ENCODE peak calls at places on chromosomes 16 and 17, in five cellular contexts. One of them, this sample, is unnamed.

GRCh38 chr17:34721326-34721725 is 141.9 kb downstream of the TMEM132E start:
- DNase-seq in prostate gland: peak
- DNase-seq in Peyer's patch: no peak
- DNase-seq in fibroblast of mammary gland: no peak
- DNase-seq in coronary artery: no peak
- DNase-seq in this sample: peak

GRCh38 chr17:80951121-80952090 is 40.2 kb upstream of the CHMP6 start:
- DNase-seq in prostate gland: no peak
- DNase-seq in Peyer's patch: no peak
- DNase-seq in fibroblast of mammary gland: no peak
- DNase-seq in coronary artery: no peak
- DNase-seq in this sample: no peak

GRCh38 chr17:51640108-51640622 is 379.8 kb downstream of the UTP18 start:
- DNase-seq in prostate gland: no peak
- DNase-seq in Peyer's patch: no peak
- DNase-seq in fibroblast of mammary gland: no peak
- DNase-seq in coronary artery: no peak
- DNase-seq in this sample: no peak

GRCh38 chr16:22077700-22078313 is 14.5 kb upstream of the VWA3A start:
- DNase-seq in prostate gland: peak
- DNase-seq in Peyer's patch: peak
- DNase-seq in fibroblast of mammary gland: peak
- DNase-seq in coronary artery: no peak
- DNase-seq in this sample: peak

GRCh38 chr16:76577003-76577402 is 299.8 kb downstream of the CNTNAP4 start:
- DNase-seq in prostate gland: no peak
- DNase-seq in Peyer's patch: no peak
- DNase-seq in fibroblast of mammary gland: no peak
- DNase-seq in coronary artery: no peak
- DNase-seq in this sample: no peak

GRCh38 chr16:20806168-20807050 is at the start of the genes ERI2 and REXO5:
- DNase-seq in prostate gland: peak
- DNase-seq in Peyer's patch: peak
- DNase-seq in fibroblast of mammary gland: peak
- DNase-seq in coronary artery: peak
- DNase-seq in this sample: peak

GRCh38 chr16:66287416-66287815 is 79.1 kb upstream of the CDH5 start:
- DNase-seq in prostate gland: no peak
- DNase-seq in Peyer's patch: no peak
- DNase-seq in fibroblast of mammary gland: no peak
- DNase-seq in coronary artery: peak
- DNase-seq in this sample: no peak

GRCh38 chr16:2768403-2769089 is 8.5 kb downstream of the ELOB start:
- DNase-seq in prostate gland: no peak
- DNase-seq in Peyer's patch: no peak
- DNase-seq in fibroblast of mammary gland: peak
- DNase-seq in coronary artery: no peak
- DNase-seq in this sample: no peak

GRCh38 chr17:12995896-12996295 is 21.9 kb downstream of the ELAC2 start:
- DNase-seq in prostate gland: no peak
- DNase-seq in Peyer's patch: no peak
- DNase-seq in fibroblast of mammary gland: no peak
- DNase-seq in coronary artery: no peak
- DNase-seq in this sample: no peak

GRCh38 chr16:2027024-2028010 is 615 bp downstream of the NHERF2 start:
- DNase-seq in prostate gland: no peak
- DNase-seq in Peyer's patch: no peak
- DNase-seq in fibroblast of mammary gland: no peak
- DNase-seq in coronary artery: no peak
- DNase-seq in this sample: peak

GRCh38 chr16:30458561-30459394 is 13.1 kb upstream of the SEPHS2 start:
- DNase-seq in prostate gland: no peak
- DNase-seq in Peyer's patch: peak
- DNase-seq in fibroblast of mammary gland: no peak
- DNase-seq in coronary artery: no peak
- DNase-seq in this sample: no peak

GRCh38 chr16:50547340-50547865 is 793 bp upstream of the NKD1 start:
- DNase-seq in prostate gland: peak
- DNase-seq in Peyer's patch: peak
- DNase-seq in fibroblast of mammary gland: no peak
- DNase-seq in coronary artery: no peak
- DNase-seq in this sample: no peak

GRCh38 chr17:50062323-50063243 is 6.7 kb downstream of the ITGA3 start:
- DNase-seq in prostate gland: peak
- DNase-seq in Peyer's patch: no peak
- DNase-seq in fibroblast of mammary gland: peak
- DNase-seq in coronary artery: peak
- DNase-seq in this sample: peak

GRCh38 chr17:38354466-38354865 is 2.8 kb downstream of the SOCS7 start:
- DNase-seq in prostate gland: no peak
- DNase-seq in Peyer's patch: no peak
- DNase-seq in fibroblast of mammary gland: no peak
- DNase-seq in coronary artery: no peak
- DNase-seq in this sample: no peak
- H3K4me3 ChIP-seq in prostate gland: no peak
- H3K4me3 ChIP-seq in Peyer's patch: no peak
- H3K4me3 ChIP-seq in fibroblast of mammary gland: no peak
- H3K4me3 ChIP-seq in coronary artery: peak
- H3K4me3 ChIP-seq in this sample: no peak

GRCh38 chr16:56192644-56192960 is 1.3 kb downstream of the GNAO1 start:
- DNase-seq in prostate gland: no peak
- DNase-seq in Peyer's patch: no peak
- DNase-seq in fibroblast of mammary gland: no peak
- DNase-seq in coronary artery: no peak
- DNase-seq in this sample: no peak
- H3K4me3 ChIP-seq in prostate gland: no peak
- H3K4me3 ChIP-seq in Peyer's patch: peak
- H3K4me3 ChIP-seq in fibroblast of mammary gland: no peak
- H3K4me3 ChIP-seq in coronary artery: peak
- H3K4me3 ChIP-seq in this sample: no peak

GRCh38 chr17:76416899-76417298 is 32.5 kb downstream of the SPHK1 start:
- DNase-seq in prostate gland: no peak
- DNase-seq in Peyer's patch: no peak
- DNase-seq in fibroblast of mammary gland: no peak
- DNase-seq in coronary artery: no peak
- DNase-seq in this sample: no peak

GRCh38 chr17:76419576-76420245 is 33.2 kb downstream of the UBE2O start:
- DNase-seq in prostate gland: no peak
- DNase-seq in Peyer's patch: no peak
- DNase-seq in fibroblast of mammary gland: no peak
- DNase-seq in coronary artery: no peak
- DNase-seq in this sample: no peak

GRCh38 chr17:76415786-76416185 is 31.4 kb downstream of the SPHK1 start:
- DNase-seq in prostate gland: no peak
- DNase-seq in Peyer's patch: no peak
- DNase-seq in fibroblast of mammary gland: no peak
- DNase-seq in coronary artery: no peak
- DNase-seq in this sample: no peak

GRCh38 chr17:76416447-76416846 is 32.0 kb downstream of the SPHK1 start:
- DNase-seq in prostate gland: no peak
- DNase-seq in Peyer's patch: no peak
- DNase-seq in fibroblast of mammary gland: no peak
- DNase-seq in coronary artery: no peak
- DNase-seq in this sample: no peak

DNA sequence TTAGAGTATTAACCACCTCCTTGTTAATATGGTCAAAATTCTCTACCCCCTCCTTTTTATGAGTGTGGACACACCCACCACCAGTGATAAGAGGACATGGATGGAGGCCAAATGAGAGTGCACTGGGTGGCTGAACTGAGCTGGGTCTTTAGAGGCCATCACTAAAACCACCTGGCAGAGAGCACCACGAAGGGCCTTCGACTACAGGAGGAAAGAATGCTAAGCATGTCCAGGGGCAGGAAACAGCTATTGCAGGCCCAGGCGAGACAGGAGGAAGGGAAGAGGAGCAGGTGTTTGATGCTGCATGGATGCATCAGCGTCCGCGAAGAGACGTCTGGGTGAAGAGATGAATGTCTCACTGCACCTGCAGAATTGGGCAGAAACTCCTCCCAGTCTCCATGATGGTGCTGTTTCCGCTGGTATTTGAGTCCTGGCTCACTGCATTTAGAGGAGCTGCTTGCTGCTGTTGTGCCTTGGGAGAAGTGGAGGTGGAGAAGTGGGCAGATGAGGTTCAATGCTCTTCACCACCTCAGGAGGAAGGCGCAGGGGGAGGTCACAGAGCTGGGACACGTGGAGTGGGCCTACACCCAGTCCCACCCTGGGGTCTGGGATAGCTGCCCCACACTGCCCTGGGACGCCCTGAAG is 33.2 kb downstream of the SPHK1 start:
- DNase-seq in prostate gland: no peak
- DNase-seq in Peyer's patch: no peak
- DNase-seq in fibroblast of mammary gland: no peak
- DNase-seq in coronary artery: no peak
- DNase-seq in this sample: no peak
- H3K4me3 ChIP-seq in prostate gland: no peak
- H3K4me3 ChIP-seq in Peyer's patch: no peak
- H3K4me3 ChIP-seq in fibroblast of mammary gland: no peak
- H3K4me3 ChIP-seq in coronary artery: no peak
- H3K4me3 ChIP-seq in this sample: no peak

GRCh38 chr17:47676199-47676472 is 17.8 kb upstream of the TBKBP1 start:
- DNase-seq in prostate gland: no peak
- DNase-seq in Peyer's patch: no peak
- DNase-seq in fibroblast of mammary gland: no peak
- DNase-seq in coronary artery: no peak
- DNase-seq in this sample: no peak
- H3K4me3 ChIP-seq in prostate gland: no peak
- H3K4me3 ChIP-seq in Peyer's patch: no peak
- H3K4me3 ChIP-seq in fibroblast of mammary gland: no peak
- H3K4me3 ChIP-seq in coronary artery: no peak
- H3K4me3 ChIP-seq in this sample: no peak

GRCh38 chr17:58527949-58528348 is 13.5 kb upstream of the MTMR4 start:
- DNase-seq in prostate gland: no peak
- DNase-seq in Peyer's patch: no peak
- DNase-seq in fibroblast of mammary gland: peak
- DNase-seq in coronary artery: no peak
- DNase-seq in this sample: peak
- H3K4me3 ChIP-seq in prostate gland: no peak
- H3K4me3 ChIP-seq in Peyer's patch: no peak
- H3K4me3 ChIP-seq in fibroblast of mammary gland: no peak
- H3K4me3 ChIP-seq in coronary artery: no peak
- H3K4me3 ChIP-seq in this sample: no peak

DNA sequence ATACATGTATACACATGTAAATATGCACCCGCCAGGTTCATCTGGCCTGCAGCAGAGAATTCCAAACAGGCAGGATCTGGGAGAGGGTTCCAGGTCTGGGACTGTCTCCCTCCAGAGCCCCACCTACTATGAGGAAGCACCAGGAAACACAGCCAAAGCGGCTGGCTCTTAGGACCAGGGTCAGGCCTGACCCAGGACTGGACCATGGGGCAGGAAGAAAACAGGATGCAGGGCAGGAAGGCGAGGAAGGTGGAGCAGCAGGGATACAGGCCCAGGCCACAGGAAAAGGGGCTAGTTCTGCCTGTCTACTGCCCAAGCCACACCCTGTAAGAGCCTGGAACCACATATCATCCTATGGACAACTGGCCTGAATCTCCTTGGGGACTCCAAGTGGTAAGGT is 2.2 kb downstream of the HID1 start:
- DNase-seq in prostate gland: no peak
- DNase-seq in Peyer's patch: no peak
- DNase-seq in fibroblast of mammary gland: no peak
- DNase-seq in coronary artery: no peak
- DNase-seq in this sample: no peak
- H3K4me3 ChIP-seq in prostate gland: no peak
- H3K4me3 ChIP-seq in Peyer's patch: no peak
- H3K4me3 ChIP-seq in fibroblast of mammary gland: no peak
- H3K4me3 ChIP-seq in coronary artery: peak
- H3K4me3 ChIP-seq in this sample: no peak

GRCh38 chr17:55305321-55306087 is 40.7 kb downstream of the HLF start:
- DNase-seq in prostate gland: no peak
- DNase-seq in Peyer's patch: no peak
- DNase-seq in fibroblast of mammary gland: no peak
- DNase-seq in coronary artery: no peak
- DNase-seq in this sample: no peak
- H3K4me3 ChIP-seq in prostate gland: no peak
- H3K4me3 ChIP-seq in Peyer's patch: no peak
- H3K4me3 ChIP-seq in fibroblast of mammary gland: no peak
- H3K4me3 ChIP-seq in coronary artery: no peak
- H3K4me3 ChIP-seq in this sample: no peak

GRCh38 chr17:1446201-1446600 is 9.8 kb downstream of the CRK start:
- DNase-seq in prostate gland: no peak
- DNase-seq in Peyer's patch: no peak
- DNase-seq in fibroblast of mammary gland: no peak
- DNase-seq in coronary artery: no peak
- DNase-seq in this sample: no peak
- H3K4me3 ChIP-seq in prostate gland: no peak
- H3K4me3 ChIP-seq in Peyer's patch: no peak
- H3K4me3 ChIP-seq in fibroblast of mammary gland: no peak
- H3K4me3 ChIP-seq in coronary artery: no peak
- H3K4me3 ChIP-seq in this sample: no peak

GRCh38 chr16:4376820-4377572 is 5.3 kb downstream of the VASN start:
- DNase-seq in prostate gland: no peak
- DNase-seq in Peyer's patch: no peak
- DNase-seq in fibroblast of mammary gland: peak
- DNase-seq in coronary artery: no peak
- DNase-seq in this sample: no peak
- H3K4me3 ChIP-seq in prostate gland: no peak
- H3K4me3 ChIP-seq in Peyer's patch: no peak
- H3K4me3 ChIP-seq in fibroblast of mammary gland: peak
- H3K4me3 ChIP-seq in coronary artery: peak
- H3K4me3 ChIP-seq in this sample: no peak